ENCODE peak calls at places on chromosomes 3 and 15, in five cellular contexts. P is HepG2, X is GM12878, M is K562, U is H1. V is an unnamed sample.

GRCh38 chr15:84570164-84570692 is 30.6 kb upstream of the ZSCAN2 start:
- DNase-seq in P (no peak), X (no peak), M (peak; percentile 64), U (no peak), V (peak; percentile 70)

GRCh38 chr3:12810013-12810780 is 13.7 kb downstream of the CAND2 start:
- DNase-seq in P (peak; percentile 85), X (peak; percentile 41), M (peak; percentile 99), U (peak; percentile 99), V (peak; percentile 100)

GRCh38 chr15:78438595-78439285 is 724 bp downstream of the IREB2 start:
- DNase-seq in P (peak; percentile 60), X (no peak), M (peak; percentile 48), U (no peak), V (peak; percentile 46)

GRCh38 chr3:24686764-24687163 is 192.1 kb upstream of the THRB start:
- DNase-seq in P (no peak), X (no peak), M (no peak), U (no peak), V (no peak)

GRCh38 chr3:67655364-67656121 is 1.1 kb upstream of the SUCLG2 start:
- DNase-seq in P (peak; percentile 20), X (peak; percentile 57), M (no peak), U (no peak), V (no peak)

GRCh38 chr3:119331661-119332060 is 37.5 kb downstream of the ARHGAP31 start:
- DNase-seq in P (no peak), X (no peak), M (no peak), U (no peak), V (no peak)

GRCh38 chr3:65234499-65234898 is 546.7 kb upstream of the ADAMTS9 start:
- DNase-seq in P (no peak), X (no peak), M (no peak), U (no peak), V (peak; percentile 45)

GRCh38 chr15:98650871-98651481 is 2.6 kb downstream of the IGF1R start:
- DNase-seq in P (no peak), X (no peak), M (no peak), U (no peak), V (no peak)

GRCh38 chr3:18725668-18726407 is 300.7 kb upstream of the SATB1 start:
- DNase-seq in P (no peak), X (no peak), M (no peak), U (no peak), V (no peak)

DNA sequence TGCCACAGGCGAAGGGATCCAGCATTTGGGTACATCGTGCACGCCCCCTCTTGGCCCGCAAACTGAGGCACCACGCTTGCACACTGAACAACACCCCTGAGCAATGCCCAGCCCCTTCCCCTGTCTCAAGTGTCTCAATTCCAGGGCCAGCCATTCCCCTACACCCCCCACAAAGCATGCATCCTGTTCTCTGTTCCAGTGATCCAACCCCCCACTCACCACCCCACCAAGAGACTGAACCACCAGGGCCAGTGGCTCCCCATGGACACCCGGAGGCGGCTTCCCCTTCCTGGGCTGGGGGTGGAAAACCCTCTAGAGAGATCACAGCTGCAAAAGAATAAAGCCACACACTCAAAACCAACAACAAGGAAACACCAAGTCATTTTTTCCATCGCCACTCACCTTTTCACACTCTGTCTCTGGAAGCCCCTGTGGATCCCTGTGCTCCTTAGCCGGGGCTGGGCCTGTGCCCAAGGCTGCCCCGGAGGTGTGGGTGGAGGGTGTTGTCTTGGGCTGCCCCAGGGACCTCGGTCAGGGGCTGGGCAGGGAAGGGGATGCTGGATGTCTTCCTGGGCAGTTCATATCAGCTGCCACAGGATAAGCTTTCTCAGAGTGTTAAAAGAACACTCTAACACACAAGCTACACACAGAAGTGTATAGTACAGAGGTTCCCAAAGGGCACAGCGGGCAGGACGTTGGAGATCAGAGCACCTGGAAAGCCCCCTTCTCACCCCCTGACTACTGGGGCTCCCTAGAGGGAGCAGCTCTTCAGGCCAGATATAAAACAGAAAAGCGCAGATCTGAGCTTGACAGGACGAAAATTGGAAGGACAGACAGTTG is 92.5 kb downstream of the CHSY1 start:
- DNase-seq in P (no peak), X (no peak), M (no peak), U (no peak), V (no peak)
- TF ChIP-seq RFX5 in P (no peak), X (no peak), M (no peak), U (no peak), V (no peak)

GRCh38 chr15:44971036-44971435 is 14.5 kb downstream of the TERB2 start:
- DNase-seq in P (no peak), X (no peak), M (no peak), U (no peak), V (no peak)

GRCh38 chr15:44968475-44968874 is 12.0 kb downstream of the TERB2 start:
- DNase-seq in P (no peak), X (no peak), M (no peak), U (no peak), V (no peak)
- TF ChIP-seq GABPA in P (no peak), X (no peak), M (no peak), U (no peak), V (no peak)

GRCh38 chr3:59867185-59868002 is 817.6 kb upstream of the CFAP20DC start:
- DNase-seq in P (no peak), X (no peak), M (no peak), U (no peak), V (no peak)
- TF ChIP-seq RFX5 in P (no peak), X (no peak), M (no peak), U (no peak), V (no peak)

GRCh38 chr3:46031747-46032146 is 4.5 kb upstream of the XCR1 start:
- DNase-seq in P (peak; percentile 16), X (no peak), M (no peak), U (no peak), V (no peak)
- TF ChIP-seq GABPA in P (no peak), X (no peak), M (no peak), U (no peak), V (no peak)

DNA sequence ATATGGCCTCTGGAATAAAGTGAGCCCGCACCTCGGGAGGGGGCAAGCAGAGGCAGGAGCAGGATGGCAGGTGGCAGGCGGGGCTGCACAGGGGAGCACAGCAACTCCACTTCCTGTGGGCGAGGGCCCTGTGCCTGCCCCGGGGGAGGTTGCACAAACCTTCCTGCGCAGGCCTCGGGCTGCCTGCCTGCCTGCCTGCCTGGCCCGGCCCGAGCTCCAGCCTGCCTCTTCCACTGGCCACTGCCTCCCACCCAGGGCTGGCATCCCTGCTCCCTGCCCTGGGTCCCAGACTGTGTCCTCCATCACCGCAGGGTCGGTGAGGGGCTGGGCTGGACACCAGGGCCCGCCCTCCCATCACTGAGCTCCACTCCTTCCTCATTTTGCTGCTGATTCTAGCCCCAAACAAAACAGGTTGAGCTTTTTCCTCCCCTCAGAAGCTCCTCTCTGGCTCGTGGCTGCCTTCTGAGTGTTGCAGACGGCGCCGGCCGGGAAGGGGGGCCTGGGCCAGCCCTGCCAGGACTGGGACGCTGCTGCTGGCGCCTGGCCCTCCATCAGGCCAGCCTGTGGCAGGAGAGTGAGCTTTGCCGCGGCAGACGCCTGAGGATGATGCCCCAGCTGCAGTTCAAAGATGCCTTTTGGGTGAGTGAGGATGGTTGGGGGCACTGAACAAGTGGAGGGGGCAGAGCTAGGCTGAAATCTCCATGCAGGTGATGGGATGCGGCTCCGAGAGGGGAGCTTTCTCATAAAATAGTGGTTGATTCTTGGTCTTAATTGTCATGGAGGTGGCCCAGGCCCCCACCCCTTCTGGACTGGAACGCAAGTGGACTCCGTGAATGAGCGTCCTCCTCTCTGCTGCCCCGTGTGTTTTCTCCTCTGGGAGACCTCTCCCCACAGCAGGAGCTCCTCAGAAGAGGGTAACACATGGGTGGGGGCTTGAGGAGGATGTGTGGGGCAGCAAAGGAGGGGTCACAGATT is at the start of gene PSTPIP1:
- DNase-seq in P (no peak), X (no peak), M (no peak), U (no peak), V (peak; percentile 87)
- TF ChIP-seq RFX5 in P (no peak), X (no peak), M (no peak), U (no peak), V (no peak)

GRCh38 chr3:161139686-161140085 is 34.5 kb upstream of the B3GALNT1 start:
- DNase-seq in P (no peak), X (no peak), M (no peak), U (no peak), V (no peak)

GRCh38 chr3:161137260-161137659 is 32.1 kb upstream of the B3GALNT1 start:
- DNase-seq in P (no peak), X (no peak), M (no peak), U (no peak), V (no peak)

DNA sequence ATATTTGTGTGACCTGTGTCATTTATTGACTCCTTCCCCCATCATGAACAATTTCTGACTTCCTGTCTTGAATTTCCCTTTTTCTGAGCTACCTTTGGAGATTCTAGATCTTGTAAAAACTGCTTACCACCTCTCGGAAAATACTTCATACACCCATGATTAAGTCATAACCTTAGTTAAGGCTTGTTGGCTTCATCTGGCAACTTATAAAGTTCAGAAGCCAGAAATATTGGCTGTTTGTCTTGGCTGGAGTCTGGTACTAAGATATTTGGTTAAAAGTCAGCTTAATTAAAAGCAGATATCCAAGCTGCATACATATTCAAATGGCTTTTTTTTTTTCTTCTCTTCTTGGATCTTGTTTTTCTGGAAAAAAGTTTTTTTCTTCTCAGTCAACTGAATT is 37.3 kb upstream of the B3GALNT1 start:
- DNase-seq in P (no peak), X (no peak), M (no peak), U (no peak), V (no peak)
- TF ChIP-seq GABPA in P (no peak), X (no peak), M (no peak), U (no peak), V (no peak)

DNA sequence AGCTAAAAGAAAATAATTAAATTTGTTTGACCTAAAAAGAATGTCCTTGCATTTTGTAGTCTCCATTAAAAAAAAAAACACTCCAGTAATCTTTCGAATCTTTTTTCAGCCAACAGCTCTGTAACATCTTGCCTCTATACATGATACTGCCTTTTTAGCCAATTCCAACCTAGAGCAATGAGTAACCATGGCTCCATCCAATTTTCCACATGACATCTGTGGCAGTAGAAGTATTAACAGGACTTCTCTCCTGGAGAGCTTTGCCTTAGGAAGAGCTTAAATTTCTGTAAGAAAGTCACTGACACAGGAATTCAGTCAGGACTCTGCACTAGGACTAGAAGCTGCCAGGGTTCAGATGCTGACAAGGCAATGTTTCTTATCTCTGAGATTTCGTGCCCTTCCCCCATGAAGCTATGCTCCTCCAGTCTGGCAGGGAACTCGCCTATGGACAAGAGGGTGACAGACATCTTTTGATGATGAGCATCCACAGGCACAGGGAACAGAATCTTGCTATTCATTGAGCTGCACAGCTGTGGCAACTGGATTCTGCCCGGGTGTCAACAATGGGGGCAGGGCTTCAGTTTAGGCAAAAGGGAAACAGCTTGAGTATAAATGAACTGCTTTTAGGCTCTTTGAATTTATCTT is 81.8 kb downstream of the ALCAM start:
- DNase-seq in P (no peak), X (no peak), M (no peak), U (no peak), V (peak; percentile 51)
- TF ChIP-seq RFX5 in P (no peak), X (no peak), M (no peak), U (no peak), V (no peak)

GRCh38 chr3:51747840-51748239 is 31.2 kb downstream of the IQCF6 start:
- DNase-seq in P (no peak), X (no peak), M (no peak), U (no peak), V (no peak)
- TF ChIP-seq GABPA in P (no peak), X (no peak), M (no peak), U (no peak), V (no peak)

DNA sequence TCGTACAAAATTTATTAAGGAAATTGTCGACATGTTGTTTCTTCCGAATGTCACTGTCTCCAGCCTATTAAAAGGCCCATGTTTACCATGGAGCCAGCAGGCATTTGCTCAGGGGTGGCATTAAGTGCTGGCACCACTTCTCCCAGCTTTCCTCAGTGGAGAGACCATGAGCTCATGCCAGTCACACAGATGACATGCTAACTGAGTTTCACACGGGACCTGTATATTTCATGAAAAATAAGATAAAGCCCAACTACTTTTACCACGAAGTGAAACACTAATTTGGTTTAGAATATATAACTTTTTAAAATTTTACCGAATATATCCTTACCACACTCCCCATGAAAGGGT is 93.4 kb downstream of the ETFA start:
- DNase-seq in P (no peak), X (no peak), M (no peak), U (no peak), V (no peak)
- TF ChIP-seq RFX5 in P (no peak), X (no peak), M (no peak), U (no peak), V (no peak)

V was measured in SK-N-SH.